ENCODE peak calls at places on chromosomes 4 and X, in eight cellular contexts. N is CD4-positive, CD25-positive, alpha-beta regulatory T cell; D is colonic mucosa; A is sigmoid colon; J is H1; B is tibial artery; I is left ventricle myocardium inferior; M is lower lobe of right lung. T is an unnamed sample.
A peak's percentile ranks its signal among the peaks of the same experiment; 100 is the strongest.

GRCh38 chr4:83889802-83890201 is 353.9 kb downstream of the GPAT3 start:
- DNase-seq in B (no peak), J (no peak), I (no peak), A (no peak), M (no peak), N (no peak), D (no peak), T (no peak)

GRCh38 chr4:182776376-182777058 is 140.7 kb downstream of the DCTD start:
- DNase-seq in I (no peak), M (no peak), J (no peak), D (no peak), A (no peak), N (no peak), B (no peak), T (no peak)

GRCh38 chr4:1939664-1940509 is 68.7 kb downstream of the NSD2 start:
- DNase-seq in I (no peak), D (no peak), N (no peak), B (no peak), A (no peak), M (no peak), J (no peak), T (no peak)

GRCh38 chr4:88965053-88965452 is 91.9 kb downstream of the FAM13A start:
- DNase-seq in A (no peak), M (no peak), D (no peak), J (no peak), B (no peak), N (no peak), I (no peak), T (no peak)

GRCh38 chr4:76354517-76355473 is 48.3 kb downstream of the STBD1 start:
- DNase-seq in N (peak; percentile 47), D (no peak), J (no peak), M (no peak), B (no peak), I (no peak), A (no peak), T (no peak)

GRCh38 chr4:153142700-153143438 is 61.4 kb upstream of the TRIM2 start:
- DNase-seq in B (peak; percentile 65), N (peak; percentile 65), J (no peak), M (peak; percentile 80), D (peak; percentile 92), I (peak; percentile 62), A (peak; percentile 82), T (no peak)

GRCh38 chr4:129429566-129430339 is 333.8 kb downstream of the C4orf33 start:
- DNase-seq in I (no peak), J (no peak), M (no peak), N (no peak), B (no peak), A (no peak), D (no peak), T (no peak)

GRCh38 chrX:72258174-72258573 is 18.9 kb downstream of the RPS4X start:
- DNase-seq in M (no peak), N (no peak), J (no peak), A (no peak), D (no peak), I (no peak), B (no peak), T (no peak)

GRCh38 chrX:12332786-12333347 is 194.6 kb downstream of the FRMPD4 start:
- DNase-seq in I (no peak), M (no peak), D (no peak), J (no peak), B (no peak), A (no peak), N (no peak), T (no peak)

GRCh38 chr4:37533286-37534033 is 152.7 kb downstream of the RELL1 start:
- DNase-seq in A (no peak), B (no peak), N (no peak), M (no peak), D (no peak), I (no peak), J (no peak), T (no peak)

GRCh38 chr4:150010525-150011126 is 67.6 kb upstream of the DCLK2 start:
- DNase-seq in D (peak; percentile 42), J (no peak), B (peak; percentile 36), A (no peak), I (no peak), N (peak; percentile 25), M (no peak), T (peak; percentile 37)

GRCh38 chr4:24980064-24980690 is 50.6 kb downstream of the LGI2 start:
- DNase-seq in D (peak; percentile 61), B (peak; percentile 56), N (peak; percentile 72), M (no peak), J (peak; percentile 41), A (peak; percentile 83), I (no peak), T (peak; percentile 57)

GRCh38 chr4:118756958-118757357 is 71.8 kb downstream of the METTL14 start:
- DNase-seq in I (no peak), J (no peak), M (no peak), A (no peak), D (no peak), B (no peak), N (no peak), T (no peak)

GRCh38 chr4:118759481-118759880 is 74.3 kb downstream of the METTL14 start:
- DNase-seq in B (no peak), J (no peak), N (no peak), A (no peak), M (no peak), D (no peak), I (no peak), T (no peak)

GRCh38 chr4:118756429-118756828 is 71.2 kb downstream of the METTL14 start:
- DNase-seq in D (no peak), N (no peak), B (no peak), A (no peak), I (no peak), J (no peak), M (no peak), T (no peak)

GRCh38 chr4:118758293-118758692 is 73.1 kb downstream of the METTL14 start:
- DNase-seq in N (no peak), A (no peak), D (no peak), I (no peak), B (no peak), M (no peak), J (no peak), T (no peak)

DNA sequence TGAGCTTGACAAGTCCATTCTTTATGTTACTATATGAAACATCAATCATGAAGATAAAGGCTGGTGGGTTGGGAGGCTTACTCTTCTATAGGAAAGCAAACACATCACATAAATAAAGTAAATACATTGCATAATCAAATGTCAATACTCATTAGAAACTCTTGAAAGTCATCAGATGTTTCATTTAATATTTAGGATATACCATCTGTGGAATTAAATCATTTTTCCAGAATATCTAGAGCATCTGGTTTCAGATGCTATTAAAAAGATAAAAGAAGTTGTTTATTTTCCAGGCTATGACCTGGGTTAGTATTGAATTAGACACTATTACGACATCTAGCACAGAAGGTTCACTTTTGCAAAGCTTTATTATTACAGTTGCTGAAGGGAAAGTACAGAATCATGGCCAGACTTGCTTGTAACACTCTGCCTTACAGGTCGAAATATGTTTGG is 72.6 kb downstream of the METTL14 start:
- DNase-seq in D (no peak), N (no peak), B (no peak), J (no peak), A (no peak), I (no peak), M (no peak), T (no peak)
- H3K27ac ChIP-seq in D (no peak overlapping the region), N (no peak overlapping the region), B (peak overlapping the region; percentile 84), J (no peak overlapping the region), A (peak overlapping the region; percentile 87), I (peak overlapping the region; percentile 89), M (no peak overlapping the region), T (no peak overlapping the region)

GRCh38 chrX:111259559-111259958 is 10.7 kb downstream of the CAPN6 start:
- DNase-seq in M (no peak), B (no peak), I (no peak), J (no peak), N (no peak), D (no peak), A (no peak), T (no peak)

DNA sequence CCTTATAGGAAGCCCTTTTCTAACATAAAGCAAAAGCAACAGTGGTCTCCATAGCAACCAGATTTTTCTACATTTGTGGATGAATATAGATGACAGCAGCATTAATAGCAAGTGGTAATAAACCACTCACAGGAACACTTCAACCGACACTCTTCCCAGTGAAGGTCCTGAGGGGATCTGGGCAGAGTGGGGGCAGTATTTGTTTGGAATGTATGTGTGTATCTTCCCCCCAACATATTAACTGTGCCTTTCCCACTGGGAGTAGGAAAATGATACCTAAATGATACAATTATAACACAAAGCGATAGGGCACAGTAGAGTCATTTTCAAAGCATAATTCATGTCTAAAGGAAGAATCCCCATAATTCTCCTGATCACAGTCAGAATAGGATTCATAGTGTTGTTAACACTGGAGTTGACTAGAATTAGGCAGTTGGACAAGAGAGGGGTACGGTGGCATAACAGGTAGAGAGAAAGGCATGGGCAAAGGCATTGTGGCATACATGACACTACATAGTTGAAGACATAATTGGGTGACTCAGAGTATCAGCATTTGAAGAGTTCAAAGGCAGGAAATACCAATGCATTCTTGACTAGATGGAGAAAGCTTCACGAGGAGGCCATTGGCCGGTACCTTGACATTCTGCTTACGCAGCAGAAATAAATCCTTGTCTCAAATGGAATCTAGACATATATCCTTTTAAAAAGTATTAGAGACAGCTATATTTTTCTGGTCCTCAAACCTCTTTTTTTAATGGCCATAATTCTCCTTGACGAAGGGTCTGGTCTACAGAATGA is 15.2 kb downstream of the CAPN6 start:
- DNase-seq in A (no peak), J (no peak), M (no peak), N (no peak), B (no peak), I (no peak), D (no peak), T (no peak)
- H3K9me3 ChIP-seq in A (no peaks in the 10 kb centered on the region), J (no peaks in the 10 kb centered on the region), M (no peaks in the 10 kb centered on the region), N (no peaks in the 10 kb centered on the region), B (no peaks in the 10 kb centered on the region), I (no peaks in the 10 kb centered on the region), D (no peaks in the 10 kb centered on the region), T (no peaks in the 10 kb centered on the region)

GRCh38 chr4:23773884-23774636 is 115.8 kb downstream of the PPARGC1A start:
- DNase-seq in A (no peak), M (no peak), J (no peak), D (no peak), I (no peak), N (no peak), B (no peak), T (no peak)
- H3K27ac ChIP-seq in A (no peak overlapping the region), M (no peak overlapping the region), J (no peak overlapping the region), D (no peak overlapping the region), I (no peak overlapping the region), N (no peak overlapping the region), B (no peak overlapping the region), T (no peak overlapping the region)

GRCh38 chrX:790031-790430 is 159.4 kb downstream of the SHOX start:
- DNase-seq in D (no peak), B (no peak), A (no peak), M (no peak), J (no peak), I (no peak), N (no peak), T (no peak)

GRCh38 chrX:790780-791360 is 160.3 kb downstream of the SHOX start:
- DNase-seq in B (no peak), D (no peak), A (no peak), J (no peak), M (no peak), N (no peak), I (no peak), T (no peak)

GRCh38 chrX:793216-793770 is 162.7 kb downstream of the SHOX start:
- DNase-seq in D (no peak), A (no peak), N (no peak), M (no peak), I (no peak), J (no peak), B (no peak), T (no peak)

GRCh38 chrX:791479-792034 is 161.0 kb downstream of the SHOX start:
- DNase-seq in M (no peak), B (no peak), J (peak; percentile 54), D (no peak), I (no peak), N (no peak), A (no peak), T (peak; percentile 39)

GRCh38 chrX:794311-794710 is 163.7 kb downstream of the SHOX start:
- DNase-seq in J (no peak), I (no peak), M (no peak), B (no peak), A (no peak), N (no peak), D (no peak), T (no peak)
- H3K9me3 ChIP-seq in J (no peaks in the 10 kb centered on the region), I (peaks cover 7% of the 10 kb centered on the region), M (no peaks in the 10 kb centered on the region), B (no peaks in the 10 kb centered on the region), A (peaks cover 7% of the 10 kb centered on the region), N (no peaks in the 10 kb centered on the region), D (no peaks in the 10 kb centered on the region), T (peaks cover 1% of the 10 kb centered on the region)